ENCODE peak calls at places on chromosome 10, in eight cellular contexts. One of them, this sample, is unnamed.

GRCh38 chr10:792792-793100 is 103.3 kb upstream of the DIP2C start:
- DNase-seq in hepatocyte: no peak
- DNase-seq in K562: no peak
- DNase-seq in HepG2: no peak
- DNase-seq in CD8-positive, alpha-beta T cell: no peak
- DNase-seq in GM23248: peak; percentile 51
- DNase-seq in CD4-positive, alpha-beta memory T cell: no peak
- DNase-seq in endodermal cell: no peak
- DNase-seq in this sample: no peak

GRCh38 chr10:80371462-80371861 is 14.9 kb downstream of the DYDC2 start:
- DNase-seq in hepatocyte: no peak
- DNase-seq in K562: no peak
- DNase-seq in HepG2: no peak
- DNase-seq in CD8-positive, alpha-beta T cell: no peak
- DNase-seq in GM23248: no peak
- DNase-seq in CD4-positive, alpha-beta memory T cell: no peak
- DNase-seq in endodermal cell: no peak
- DNase-seq in this sample: no peak

GRCh38 chr10:53903756-53904155 is 897.3 kb downstream of the PCDH15 start:
- DNase-seq in hepatocyte: no peak
- DNase-seq in K562: no peak
- DNase-seq in HepG2: no peak
- DNase-seq in CD8-positive, alpha-beta T cell: no peak
- DNase-seq in GM23248: no peak
- DNase-seq in CD4-positive, alpha-beta memory T cell: no peak
- DNase-seq in endodermal cell: no peak
- DNase-seq in this sample: no peak

GRCh38 chr10:96618648-96619047 is 31.8 kb upstream of the TM9SF3 start:
- DNase-seq in hepatocyte: no peak
- DNase-seq in K562: no peak
- DNase-seq in HepG2: no peak
- DNase-seq in CD8-positive, alpha-beta T cell: no peak
- DNase-seq in GM23248: peak; percentile 44
- DNase-seq in CD4-positive, alpha-beta memory T cell: no peak
- DNase-seq in endodermal cell: peak; percentile 50
- DNase-seq in this sample: no peak

GRCh38 chr10:2477154-2477553 is 590.2 kb upstream of the PFKP start:
- DNase-seq in hepatocyte: no peak
- DNase-seq in K562: no peak
- DNase-seq in HepG2: no peak
- DNase-seq in CD8-positive, alpha-beta T cell: no peak
- DNase-seq in GM23248: no peak
- DNase-seq in CD4-positive, alpha-beta memory T cell: no peak
- DNase-seq in endodermal cell: peak; percentile 90
- DNase-seq in this sample: no peak

GRCh38 chr10:110006358-110007170 is 1.2 kb upstream of the ADD3 start:
- DNase-seq in hepatocyte: peak; percentile 68
- DNase-seq in K562: peak; percentile 45
- DNase-seq in HepG2: peak; percentile 21
- DNase-seq in CD8-positive, alpha-beta T cell: peak; percentile 26
- DNase-seq in GM23248: peak; percentile 92
- DNase-seq in CD4-positive, alpha-beta memory T cell: no peak
- DNase-seq in endodermal cell: no peak
- DNase-seq in this sample: no peak

GRCh38 chr10:65323802-65324201 is 1602.0 kb upstream of the LRRTM3 start:
- DNase-seq in hepatocyte: no peak
- DNase-seq in K562: no peak
- DNase-seq in HepG2: no peak
- DNase-seq in CD8-positive, alpha-beta T cell: no peak
- DNase-seq in GM23248: no peak
- DNase-seq in CD4-positive, alpha-beta memory T cell: no peak
- DNase-seq in endodermal cell: no peak
- DNase-seq in this sample: no peak

GRCh38 chr10:116316533-116316932 is 7.7 kb upstream of the CCDC172 start:
- DNase-seq in hepatocyte: no peak
- DNase-seq in K562: no peak
- DNase-seq in HepG2: no peak
- DNase-seq in CD8-positive, alpha-beta T cell: no peak
- DNase-seq in GM23248: no peak
- DNase-seq in CD4-positive, alpha-beta memory T cell: no peak
- DNase-seq in endodermal cell: no peak
- DNase-seq in this sample: no peak

GRCh38 chr10:12432402-12433189 is 83.2 kb downstream of the CAMK1D start:
- DNase-seq in hepatocyte: no peak
- DNase-seq in K562: no peak
- DNase-seq in HepG2: no peak
- DNase-seq in CD8-positive, alpha-beta T cell: no peak
- DNase-seq in GM23248: no peak
- DNase-seq in CD4-positive, alpha-beta memory T cell: no peak
- DNase-seq in endodermal cell: no peak
- DNase-seq in this sample: no peak

GRCh38 chr10:63390521-63390920 is 75.3 kb downstream of the JMJD1C start:
- DNase-seq in hepatocyte: no peak
- DNase-seq in K562: no peak
- DNase-seq in HepG2: no peak
- DNase-seq in CD8-positive, alpha-beta T cell: no peak
- DNase-seq in GM23248: peak; percentile 13
- DNase-seq in CD4-positive, alpha-beta memory T cell: no peak
- DNase-seq in endodermal cell: no peak
- DNase-seq in this sample: no peak

GRCh38 chr10:654647-654996 is 34.8 kb downstream of the DIP2C start:
- DNase-seq in hepatocyte: no peak
- DNase-seq in K562: no peak
- DNase-seq in HepG2: no peak
- DNase-seq in CD8-positive, alpha-beta T cell: no peak
- DNase-seq in GM23248: no peak
- DNase-seq in CD4-positive, alpha-beta memory T cell: no peak
- DNase-seq in endodermal cell: peak; percentile 15
- DNase-seq in this sample: no peak

GRCh38 chr10:37948210-37948609 is 28.2 kb downstream of the ZNF25 start:
- DNase-seq in hepatocyte: no peak
- DNase-seq in K562: no peak
- DNase-seq in HepG2: no peak
- DNase-seq in CD8-positive, alpha-beta T cell: no peak
- DNase-seq in GM23248: no peak
- DNase-seq in CD4-positive, alpha-beta memory T cell: no peak
- DNase-seq in endodermal cell: no peak
- DNase-seq in this sample: no peak

GRCh38 chr10:1127629-1128028 is 71.4 kb downstream of the WDR37 start:
- DNase-seq in hepatocyte: no peak
- DNase-seq in K562: no peak
- DNase-seq in HepG2: no peak
- DNase-seq in CD8-positive, alpha-beta T cell: no peak
- DNase-seq in GM23248: no peak
- DNase-seq in CD4-positive, alpha-beta memory T cell: no peak
- DNase-seq in endodermal cell: no peak
- DNase-seq in this sample: no peak

GRCh38 chr10:91551856-91552255 is 81.0 kb downstream of the PPP1R3C start:
- DNase-seq in hepatocyte: peak; percentile 69
- DNase-seq in K562: peak; percentile 74
- DNase-seq in HepG2: peak; percentile 50
- DNase-seq in CD8-positive, alpha-beta T cell: no peak
- DNase-seq in GM23248: peak; percentile 71
- DNase-seq in CD4-positive, alpha-beta memory T cell: no peak
- DNase-seq in endodermal cell: peak; percentile 91
- DNase-seq in this sample: no peak

GRCh38 chr10:30877111-30877510 is 154.6 kb downstream of the ZNF438 start:
- DNase-seq in hepatocyte: no peak
- DNase-seq in K562: no peak
- DNase-seq in HepG2: no peak
- DNase-seq in CD8-positive, alpha-beta T cell: no peak
- DNase-seq in GM23248: peak; percentile 55
- DNase-seq in CD4-positive, alpha-beta memory T cell: no peak
- DNase-seq in endodermal cell: no peak
- DNase-seq in this sample: no peak

GRCh38 chr10:51176976-51177690 is 102.8 kb downstream of the PRKG1 start:
- DNase-seq in hepatocyte: no peak
- DNase-seq in K562: no peak
- DNase-seq in HepG2: no peak
- DNase-seq in CD8-positive, alpha-beta T cell: no peak
- DNase-seq in GM23248: peak; percentile 69
- DNase-seq in CD4-positive, alpha-beta memory T cell: no peak
- DNase-seq in endodermal cell: no peak
- DNase-seq in this sample: no peak

GRCh38 chr10:119416855-119417254 is 125.7 kb downstream of the RGS10 start:
- DNase-seq in hepatocyte: peak; percentile 78
- DNase-seq in K562: peak; percentile 60
- DNase-seq in HepG2: peak; percentile 46
- DNase-seq in CD8-positive, alpha-beta T cell: peak; percentile 73
- DNase-seq in GM23248: peak; percentile 79
- DNase-seq in CD4-positive, alpha-beta memory T cell: peak; percentile 62
- DNase-seq in endodermal cell: peak; percentile 92
- DNase-seq in this sample: no peak

GRCh38 chr10:33746878-33747277 is 412.4 kb upstream of the NRP1 start:
- DNase-seq in hepatocyte: no peak
- DNase-seq in K562: no peak
- DNase-seq in HepG2: no peak
- DNase-seq in CD8-positive, alpha-beta T cell: no peak
- DNase-seq in GM23248: no peak
- DNase-seq in CD4-positive, alpha-beta memory T cell: no peak
- DNase-seq in endodermal cell: no peak
- DNase-seq in this sample: no peak

GRCh38 chr10:79046326-79046725 is 22.4 kb upstream of the ZMIZ1 start:
- DNase-seq in hepatocyte: no peak
- DNase-seq in K562: no peak
- DNase-seq in HepG2: no peak
- DNase-seq in CD8-positive, alpha-beta T cell: no peak
- DNase-seq in GM23248: no peak
- DNase-seq in CD4-positive, alpha-beta memory T cell: no peak
- DNase-seq in endodermal cell: peak; percentile 24
- DNase-seq in this sample: no peak

GRCh38 chr10:33178026-33178755 is 156.3 kb downstream of the NRP1 start:
- DNase-seq in hepatocyte: no peak
- DNase-seq in K562: no peak
- DNase-seq in HepG2: no peak
- DNase-seq in CD8-positive, alpha-beta T cell: no peak
- DNase-seq in GM23248: peak; percentile 20
- DNase-seq in CD4-positive, alpha-beta memory T cell: no peak
- DNase-seq in endodermal cell: no peak
- DNase-seq in this sample: no peak

GRCh38 chr10:49139000-49139865 is 5.4 kb upstream of the FAM170B start:
- DNase-seq in hepatocyte: no peak
- DNase-seq in K562: no peak
- DNase-seq in HepG2: no peak
- DNase-seq in CD8-positive, alpha-beta T cell: no peak
- DNase-seq in GM23248: peak; percentile 89
- DNase-seq in CD4-positive, alpha-beta memory T cell: no peak
- DNase-seq in endodermal cell: no peak
- DNase-seq in this sample: no peak

GRCh38 chr10:110379831-110380230 is 75.1 kb upstream of the SMNDC1 start:
- DNase-seq in hepatocyte: no peak
- DNase-seq in K562: no peak
- DNase-seq in HepG2: no peak
- DNase-seq in CD8-positive, alpha-beta T cell: no peak
- DNase-seq in GM23248: no peak
- DNase-seq in CD4-positive, alpha-beta memory T cell: no peak
- DNase-seq in endodermal cell: no peak
- DNase-seq in this sample: no peak

DNA sequence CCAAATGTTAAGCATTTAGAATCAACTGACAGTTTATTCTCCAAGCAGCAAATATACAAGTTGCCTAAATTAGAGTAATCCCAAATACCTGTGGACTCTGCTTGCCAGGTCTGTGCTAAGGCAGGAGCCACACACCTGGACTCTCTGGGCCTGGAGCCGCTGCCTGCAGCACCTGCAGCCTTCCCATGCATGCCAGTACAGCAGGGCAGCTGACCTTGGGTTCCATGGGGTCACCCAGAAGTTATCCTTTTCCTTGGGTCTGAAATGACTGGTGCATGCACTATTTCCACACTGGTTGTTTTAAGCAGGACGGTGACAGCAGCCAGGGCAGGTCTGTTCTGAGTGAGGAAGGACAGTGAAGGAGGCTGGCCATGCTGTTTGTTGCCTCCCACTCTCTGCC is 573.2 kb downstream of the GLRX3 start:
- DNase-seq in hepatocyte: no peak
- DNase-seq in K562: no peak
- DNase-seq in HepG2: no peak
- DNase-seq in CD8-positive, alpha-beta T cell: no peak
- DNase-seq in GM23248: no peak
- DNase-seq in CD4-positive, alpha-beta memory T cell: no peak
- DNase-seq in endodermal cell: no peak
- DNase-seq in this sample: no peak
- H3K9me3 ChIP-seq in hepatocyte: no peaks in the 10 kb centered on the region
- H3K9me3 ChIP-seq in K562: no peaks in the 10 kb centered on the region
- H3K9me3 ChIP-seq in HepG2: no peaks in the 10 kb centered on the region
- H3K9me3 ChIP-seq in CD8-positive, alpha-beta T cell: no peaks in the 10 kb centered on the region
- H3K9me3 ChIP-seq in GM23248: no peaks in the 10 kb centered on the region
- H3K9me3 ChIP-seq in CD4-positive, alpha-beta memory T cell: no peaks in the 10 kb centered on the region
- H3K9me3 ChIP-seq in endodermal cell: no peaks in the 10 kb centered on the region
- H3K9me3 ChIP-seq in this sample: no peaks in the 10 kb centered on the region

DNA sequence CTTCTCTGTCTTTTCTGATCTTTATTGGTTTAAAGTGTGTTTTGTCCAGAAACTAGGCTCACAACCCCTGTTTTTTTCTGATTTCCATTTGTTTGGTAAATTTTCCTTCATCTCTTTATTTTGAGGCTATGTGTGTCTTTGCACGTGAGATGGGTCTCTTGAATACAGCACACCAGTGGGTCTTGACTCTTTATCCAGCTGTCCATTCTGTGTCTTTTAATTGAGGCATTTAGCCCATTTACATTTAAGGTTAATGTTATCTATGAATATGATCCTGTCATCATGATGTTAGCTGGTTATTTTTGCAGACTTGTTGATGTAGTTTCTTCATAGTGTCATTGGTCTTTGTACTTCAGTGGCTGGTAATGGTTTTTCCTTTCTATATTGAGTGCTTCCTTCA is 10.1 kb downstream of the TEX36 start:
- DNase-seq in hepatocyte: no peak
- DNase-seq in K562: no peak
- DNase-seq in HepG2: no peak
- DNase-seq in CD8-positive, alpha-beta T cell: no peak
- DNase-seq in GM23248: no peak
- DNase-seq in CD4-positive, alpha-beta memory T cell: no peak
- DNase-seq in endodermal cell: no peak
- DNase-seq in this sample: no peak
- H3K9me3 ChIP-seq in hepatocyte: no peaks in the 10 kb centered on the region
- H3K9me3 ChIP-seq in K562: no peaks in the 10 kb centered on the region
- H3K9me3 ChIP-seq in HepG2: peaks cover 6% of the 10 kb centered on the region
- H3K9me3 ChIP-seq in CD8-positive, alpha-beta T cell: no peaks in the 10 kb centered on the region
- H3K9me3 ChIP-seq in GM23248: peaks cover 8% of the 10 kb centered on the region
- H3K9me3 ChIP-seq in CD4-positive, alpha-beta memory T cell: no peaks in the 10 kb centered on the region
- H3K9me3 ChIP-seq in endodermal cell: no peaks in the 10 kb centered on the region
- H3K9me3 ChIP-seq in this sample: no peaks in the 10 kb centered on the region

DNA sequence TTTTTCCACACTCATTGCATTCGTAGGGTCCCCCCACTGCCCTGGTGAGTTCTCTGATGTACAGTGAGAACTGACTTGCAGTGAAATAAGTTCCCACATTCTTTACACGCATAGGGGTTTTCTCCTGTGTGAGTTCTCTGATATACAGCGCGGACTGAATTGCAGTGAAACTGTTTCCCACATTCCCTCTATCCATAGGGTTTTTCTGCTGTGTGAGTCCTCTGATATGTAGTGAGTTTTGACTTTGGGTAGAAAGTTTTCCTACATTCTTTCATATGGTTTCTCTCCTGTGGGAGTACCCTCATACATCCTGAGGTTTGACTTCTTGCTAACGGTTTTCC is 147.0 kb downstream of the GLRX3 start:
- DNase-seq in hepatocyte: no peak
- DNase-seq in K562: no peak
- DNase-seq in HepG2: no peak
- DNase-seq in CD8-positive, alpha-beta T cell: no peak
- DNase-seq in GM23248: no peak
- DNase-seq in CD4-positive, alpha-beta memory T cell: no peak
- DNase-seq in endodermal cell: no peak
- DNase-seq in this sample: no peak
- H3K9me3 ChIP-seq in hepatocyte: peaks cover 21% of the 10 kb centered on the region
- H3K9me3 ChIP-seq in K562: peaks cover 4% of the 10 kb centered on the region
- H3K9me3 ChIP-seq in HepG2: peaks cover 97% of the 10 kb centered on the region
- H3K9me3 ChIP-seq in CD8-positive, alpha-beta T cell: peaks cover 45% of the 10 kb centered on the region
- H3K9me3 ChIP-seq in GM23248: no peaks in the 10 kb centered on the region
- H3K9me3 ChIP-seq in CD4-positive, alpha-beta memory T cell: peaks cover 6% of the 10 kb centered on the region
- H3K9me3 ChIP-seq in endodermal cell: peaks cover 87% of the 10 kb centered on the region
- H3K9me3 ChIP-seq in this sample: no peaks in the 10 kb centered on the region

GRCh38 chr10:18582803-18583202 is 68.6 kb downstream of the NSUN6 start:
- DNase-seq in hepatocyte: no peak
- DNase-seq in K562: peak; percentile 63
- DNase-seq in HepG2: no peak
- DNase-seq in CD8-positive, alpha-beta T cell: no peak
- DNase-seq in GM23248: no peak
- DNase-seq in CD4-positive, alpha-beta memory T cell: peak; percentile 4
- DNase-seq in endodermal cell: no peak
- DNase-seq in this sample: no peak
- H3K9me3 ChIP-seq in hepatocyte: no peaks in the 10 kb centered on the region
- H3K9me3 ChIP-seq in K562: peaks cover 8% of the 10 kb centered on the region
- H3K9me3 ChIP-seq in HepG2: no peaks in the 10 kb centered on the region
- H3K9me3 ChIP-seq in CD8-positive, alpha-beta T cell: no peaks in the 10 kb centered on the region
- H3K9me3 ChIP-seq in GM23248: no peaks in the 10 kb centered on the region
- H3K9me3 ChIP-seq in CD4-positive, alpha-beta memory T cell: no peaks in the 10 kb centered on the region
- H3K9me3 ChIP-seq in endodermal cell: peaks cover 18% of the 10 kb centered on the region
- H3K9me3 ChIP-seq in this sample: no peaks in the 10 kb centered on the region

This sample was measured in SK-N-MC.